ENCODE peak calls at places on chromosomes 7 and 10, in six cellular contexts. Z is HepG2, O is K562, R is GM12878, H is H1, M is HCT116. B is an unnamed sample.

GRCh38 chr10:132196178-132197113 is 9.7 kb downstream of the DPYSL4 start:
- DNase-seq in O (no peak), M (no peak), Z (no peak), R (no peak), H (no peak), B (no peak)

GRCh38 chr7:84477786-84478405 is 283.3 kb upstream of the SEMA3A start:
- DNase-seq in Z (no peak), M (no peak), R (no peak), H (no peak), O (no peak), B (no peak)

GRCh38 chr7:2738110-2738509 is 50.1 kb downstream of the AMZ1 start:
- DNase-seq in Z (no peak), O (no peak), H (no peak), R (no peak), M (no peak), B (no peak)

GRCh38 chr10:83274088-83274487 is 865.2 kb upstream of the GHITM start:
- DNase-seq in O (no peak), H (no peak), R (no peak), M (no peak), Z (no peak), B (peak)

GRCh38 chr10:22825841-22826240 is 102.0 kb upstream of the ARMC3 start:
- DNase-seq in M (peak), R (no peak), O (no peak), Z (no peak), H (no peak), B (peak)

GRCh38 chr10:130109796-130110235 is 814 bp downstream of the C10orf143 start:
- DNase-seq in M (peak), R (peak), Z (peak), H (peak), O (peak), B (peak)

GRCh38 chr10:35442006-35442405 is 105.7 kb downstream of the CCNY start:
- DNase-seq in Z (no peak), O (no peak), R (no peak), M (no peak), H (no peak), B (no peak)

GRCh38 chr10:49164587-49165188 is 23.5 kb downstream of the TMEM273 start:
- DNase-seq in O (peak), H (no peak), R (no peak), M (peak), Z (peak), B (peak)

GRCh38 chr10:92545556-92545955 is 28.3 kb downstream of the IDE start:
- DNase-seq in M (no peak), R (no peak), Z (no peak), O (no peak), H (no peak), B (no peak)

GRCh38 chr10:120022357-120022756 is 129.8 kb downstream of the SEC23IP start:
- DNase-seq in O (no peak), M (no peak), R (no peak), Z (no peak), H (no peak), B (no peak)

GRCh38 chr10:132886211-132887099 is 55.9 kb downstream of the CFAP46 start:
- DNase-seq in Z (peak), R (no peak), H (no peak), M (no peak), O (no peak), B (peak)

GRCh38 chr10:17784701-17785100 is 24.4 kb upstream of the MRC1 start:
- DNase-seq in O (no peak), Z (no peak), R (no peak), H (no peak), M (no peak), B (no peak)

GRCh38 chr7:70598976-70599375 is 533.0 kb upstream of the GALNT17 start:
- DNase-seq in H (no peak), R (no peak), Z (no peak), M (no peak), O (no peak), B (no peak)

GRCh38 chr7:87370660-87371180 is 25.3 kb downstream of the CROT start:
- DNase-seq in O (no peak), H (no peak), M (no peak), R (no peak), Z (peak), B (no peak)

GRCh38 chr10:123354521-123354920 is 200.3 kb downstream of the BUB3 start:
- DNase-seq in R (no peak), M (no peak), Z (no peak), H (no peak), O (no peak), B (peak)

GRCh38 chr10:123359539-123359938 is 205.3 kb downstream of the BUB3 start:
- DNase-seq in M (no peak), R (peak), H (no peak), Z (no peak), O (no peak), B (no peak)

GRCh38 chr10:123356799-123357198 is 202.6 kb downstream of the BUB3 start:
- DNase-seq in M (no peak), R (no peak), O (no peak), H (no peak), Z (no peak), B (no peak)

GRCh38 chr10:123356101-123356500 is 201.9 kb downstream of the BUB3 start:
- DNase-seq in R (no peak), H (no peak), Z (no peak), M (no peak), O (no peak), B (no peak)

DNA sequence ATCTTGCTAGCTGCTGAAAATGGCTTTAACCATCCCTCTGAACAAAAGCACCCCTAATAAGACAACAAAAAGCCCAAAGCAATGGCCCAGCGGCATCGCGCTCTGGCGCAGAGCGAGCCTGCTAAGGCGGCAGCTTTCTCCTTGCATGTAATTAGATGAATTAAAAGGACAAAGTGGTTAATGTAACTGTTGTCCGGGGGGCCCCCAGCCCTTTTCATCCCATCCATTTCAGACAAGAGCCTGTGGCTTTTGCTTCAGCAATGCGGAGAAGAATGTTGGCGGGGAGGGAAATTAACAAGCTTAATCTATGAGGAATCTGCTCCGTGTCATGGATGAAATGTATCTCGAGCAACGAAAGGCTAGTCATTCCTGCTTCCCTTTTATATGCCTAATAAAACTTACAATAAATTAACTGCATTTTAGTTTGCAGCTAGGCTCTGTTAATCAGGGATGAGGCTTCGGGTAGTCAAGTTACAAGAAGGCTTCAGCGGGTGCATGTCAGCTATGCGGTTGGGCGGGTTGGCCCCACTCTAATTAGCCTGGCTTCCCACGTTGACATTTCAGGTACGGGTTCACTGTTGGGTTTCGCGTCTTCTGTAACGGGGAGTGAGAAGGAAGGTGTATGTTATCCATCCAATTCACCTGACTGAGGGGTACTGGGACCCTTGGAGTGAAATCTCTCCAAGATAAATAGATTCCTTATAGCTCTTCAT is 203.3 kb downstream of the BUB3 start:
- DNase-seq in M (no peak), Z (no peak), O (no peak), R (no peak), H (no peak), B (no peak)
- TF ChIP-seq JUND in M (no peak), Z (no peak), O (no peak), R (no peak), H (no peak), B (no peak)

DNA sequence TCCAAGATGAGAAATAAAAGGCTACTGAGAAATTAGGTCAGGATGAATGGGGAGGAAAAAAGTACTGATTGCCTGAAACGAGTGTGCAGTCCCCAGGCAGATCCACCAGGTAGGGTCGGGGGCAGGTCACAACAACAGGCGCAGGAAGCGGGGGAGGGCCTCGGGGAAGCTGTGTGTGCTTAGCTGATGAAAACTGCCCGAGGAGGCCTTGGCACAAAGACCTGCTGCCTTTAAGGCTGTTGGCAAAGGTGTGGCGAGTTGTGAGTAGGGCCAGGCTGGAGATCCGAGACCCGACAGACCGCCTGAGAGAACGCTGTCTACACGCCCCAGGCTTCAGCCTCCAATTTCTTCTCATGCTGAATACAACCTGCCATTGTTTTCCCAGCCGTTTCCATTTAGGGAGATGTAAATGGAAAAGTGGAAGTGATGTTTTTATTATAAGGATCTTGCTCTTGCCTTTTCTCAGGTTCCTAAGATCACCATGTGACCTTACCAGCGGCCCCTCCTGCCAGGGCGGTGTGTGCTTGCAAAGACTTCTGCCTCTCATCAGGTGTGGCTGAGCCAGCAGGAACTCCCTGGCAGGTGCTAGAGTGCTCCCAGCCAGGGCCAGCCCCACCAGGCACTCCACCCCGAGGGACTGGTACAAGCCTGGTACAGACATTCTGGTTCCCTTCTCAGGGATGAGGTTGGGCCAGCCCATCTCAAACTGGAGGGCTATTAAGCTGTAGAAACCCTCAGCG is 60.8 kb downstream of the DLG5 start:
- DNase-seq in O (no peak), R (no peak), H (no peak), Z (no peak), M (no peak), B (peak)
- TF ChIP-seq JUND in O (no peak), R (no peak), H (no peak), Z (no peak), M (no peak), B (no peak)

DNA sequence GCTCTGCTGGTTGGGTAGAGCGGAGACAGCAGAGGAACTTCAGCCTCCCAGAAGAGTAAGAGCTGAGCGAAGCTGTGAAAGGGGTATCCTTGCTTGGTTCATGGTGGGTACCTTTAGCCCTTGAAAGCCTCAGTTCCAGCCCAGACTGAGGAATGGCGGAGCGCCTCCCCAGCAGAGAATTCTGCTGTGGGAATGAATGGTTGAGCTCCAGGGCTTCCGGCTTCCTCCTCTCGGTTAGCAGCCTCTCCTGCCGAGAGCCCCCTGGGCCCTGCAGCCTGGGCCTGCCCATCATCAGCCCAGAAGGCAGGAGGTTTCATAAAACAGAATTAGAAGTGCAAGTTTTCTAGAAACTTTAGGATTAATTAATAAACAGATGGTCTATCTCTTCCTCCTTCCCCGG is 79.9 kb upstream of the ANLN start:
- DNase-seq in O (no peak), H (no peak), R (no peak), M (no peak), Z (no peak), B (no peak)
- TF ChIP-seq JUND in O (no peak), H (no peak), R (no peak), M (no peak), Z (no peak), B (no peak)

DNA sequence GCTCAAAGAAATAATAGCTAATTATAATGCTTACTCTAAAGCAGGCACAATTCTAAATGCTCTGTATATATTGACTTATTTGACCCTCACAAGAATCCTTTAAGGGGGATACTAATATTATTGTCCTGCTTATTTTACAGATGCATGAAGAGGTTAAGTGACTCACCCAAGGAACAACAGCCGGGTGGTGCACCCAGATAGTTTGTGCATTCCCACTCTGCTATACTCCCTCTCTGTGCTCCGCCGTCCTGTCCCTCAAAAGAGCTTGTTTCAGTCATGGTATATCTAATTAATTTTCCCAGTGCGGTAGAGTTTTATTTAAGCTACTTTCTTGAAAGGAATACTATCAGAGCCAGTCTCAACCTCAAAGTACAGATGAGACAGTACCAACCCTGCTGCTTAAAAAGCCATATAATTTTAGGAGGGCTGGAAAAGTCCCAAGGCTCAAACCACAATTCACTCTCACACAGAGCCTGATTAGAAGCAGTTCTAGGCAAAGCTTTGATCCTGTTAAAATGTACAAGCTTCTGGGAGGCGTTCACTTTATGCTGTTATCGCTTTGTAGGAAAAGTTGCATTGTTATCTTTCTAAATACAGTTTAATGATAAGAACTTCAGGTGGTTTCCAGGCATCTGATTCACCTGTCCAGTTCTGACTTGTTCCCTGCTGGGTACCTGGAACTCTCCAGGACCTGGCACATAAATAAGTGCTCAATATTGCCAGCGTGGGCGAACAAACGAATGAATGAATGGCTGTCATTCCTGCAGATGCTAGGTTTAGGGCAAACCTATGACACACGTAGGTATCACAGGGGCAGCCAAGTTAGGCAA is 261.5 kb upstream of the KLF14 start:
- DNase-seq in Z (no peak), O (no peak), R (no peak), H (no peak), M (peak), B (no peak)
- TF ChIP-seq JUND in Z (no peak), O (no peak), R (no peak), H (no peak), M (no peak), B (no peak)

GRCh38 chr10:60186315-60187071 is 203.2 kb downstream of the ANK3 start:
- DNase-seq in H (no peak), Z (no peak), O (no peak), M (no peak), R (no peak), B (no peak)
- TF ChIP-seq JUND in H (no peak), Z (no peak), O (no peak), M (no peak), R (no peak), B (no peak)

DNA sequence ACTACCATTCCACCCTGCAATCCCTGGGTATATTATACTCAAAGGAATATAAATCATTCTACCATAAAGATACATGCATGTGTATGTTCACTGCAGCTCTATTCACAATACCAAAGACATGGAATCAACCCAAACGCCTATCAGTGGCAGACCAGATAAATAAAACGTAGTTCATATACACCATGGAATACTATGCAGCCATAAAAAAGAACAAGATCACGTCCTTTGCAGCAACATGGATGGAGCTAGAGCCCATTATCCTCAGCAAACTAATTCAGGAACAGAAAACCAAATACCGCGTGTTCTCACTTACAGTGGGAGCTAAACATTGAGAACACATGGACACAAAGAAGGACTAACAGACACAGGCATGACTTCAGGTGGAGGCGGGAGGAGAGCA is 138.3 kb downstream of the DYNC2I1 start:
- DNase-seq in M (no peak), O (no peak), R (no peak), H (no peak), Z (no peak), B (no peak)
- TF ChIP-seq JUND in M (no peak), O (no peak), R (no peak), H (no peak), Z (no peak), B (no peak)

GRCh38 chr10:70255329-70256299 is 22.4 kb upstream of the PPA1 start:
- DNase-seq in Z (peak), R (no peak), M (peak), H (no peak), O (no peak), B (no peak)
- TF ChIP-seq JUND in Z (no peak), R (no peak), M (peak), H (no peak), O (no peak), B (no peak)